ENCODE peak calls at places on chromosome 1, in ten cellular contexts. I, N, K, R, A, G, E, P, C and J are unnamed samples.

GRCh38 chr1:59333626-59334277 is 36.9 kb downstream of the FGGY start:
- DNase-seq in I (peak; percentile 2), A (peak; percentile 18), G (no peak), C (no peak), E (no peak), N (no peak), P (no peak), K (no peak), R (peak; percentile 14), J (no peak)

GRCh38 chr1:169044971-169045370 is 61.5 kb upstream of the ATP1B1 start:
- DNase-seq in G (no peak), R (no peak), C (no peak), P (no peak), K (no peak), N (no peak), I (no peak), E (no peak), A (no peak), J (no peak)

GRCh38 chr1:67988066-67988465 is 62.4 kb downstream of the DIRAS3 start:
- DNase-seq in G (no peak), E (no peak), N (no peak), I (no peak), P (no peak), C (no peak), R (peak; percentile 53), K (no peak), A (peak; percentile 25), J (no peak)

GRCh38 chr1:15180189-15180588 is 26.6 kb downstream of the TMEM51 start:
- DNase-seq in R (no peak), E (peak; percentile 72), N (no peak), G (no peak), C (no peak), P (no peak), I (no peak), A (no peak), K (no peak), J (no peak)

GRCh38 chr1:112508242-112509004 is at the start of gene WNT2B:
- DNase-seq in K (peak; percentile 57), C (no peak), P (peak; percentile 24), A (no peak), E (peak; percentile 14), G (peak; percentile 30), I (peak; percentile 42), R (no peak), N (peak; percentile 32), J (peak; percentile 76)

GRCh38 chr1:51567653-51568052 is 48.6 kb upstream of the EPS15 start:
- DNase-seq in G (no peak), A (peak; percentile 90), I (no peak), R (peak; percentile 96), P (no peak), C (peak; percentile 55), N (no peak), E (no peak), K (no peak), J (no peak)

GRCh38 chr1:13930151-13930550 is 230.2 kb downstream of the PRDM2 start:
- DNase-seq in K (no peak), P (peak; percentile 4), A (peak; percentile 10), G (no peak), N (no peak), E (no peak), I (peak; percentile 11), R (no peak), C (no peak), J (peak; percentile 73)

GRCh38 chr1:230109871-230110667 is 43.0 kb downstream of the GALNT2 start:
- DNase-seq in P (no peak), C (no peak), G (peak; percentile 25), N (no peak), E (no peak), I (peak; percentile 93), A (no peak), R (no peak), K (peak; percentile 6), J (no peak)

GRCh38 chr1:221430133-221430960 is 311.5 kb downstream of the DUSP10 start:
- DNase-seq in N (no peak), E (no peak), C (no peak), G (no peak), R (no peak), P (no peak), K (no peak), I (no peak), A (peak; percentile 32), J (no peak)

GRCh38 chr1:205791568-205792180 is 16.4 kb upstream of the RAB29 start:
- DNase-seq in R (peak; percentile 44), K (peak; percentile 39), P (peak; percentile 83), C (no peak), A (peak; percentile 75), G (peak; percentile 53), N (peak; percentile 45), I (peak; percentile 46), E (peak; percentile 57), J (peak; percentile 70)

GRCh38 chr1:111720274-111720976 is 18.8 kb downstream of the INKA2 start:
- DNase-seq in K (no peak), N (no peak), P (no peak), G (no peak), C (no peak), I (no peak), A (no peak), E (no peak), R (no peak), J (no peak)

GRCh38 chr1:6393400-6394187 is at the start of gene ACOT7:
- DNase-seq in N (peak; percentile 84), P (peak; percentile 68), R (peak; percentile 83), I (peak; percentile 91), K (peak; percentile 91), A (peak; percentile 89), E (peak; percentile 92), C (no peak), G (peak; percentile 89), J (peak; percentile 89)